ENCODE peak calls at places on chromosomes 5 and 9, in six cellular contexts. I is naive thymus-derived CD4-positive, alpha-beta T cell; G is fibroblast of lung; K is CD4-positive, CD25-positive, alpha-beta regulatory T cell; P is suprapubic skin; Q is heart left ventricle. L is an unnamed sample.

GRCh38 chr5:90359073-90359804 is 50.3 kb downstream of the CETN3 start:
- DNase-seq in I (no peak), K (no peak), G (no peak), Q (no peak), P (no peak), L (no peak)

GRCh38 chr5:94884294-94884693 is 265.8 kb downstream of the SLF1 start:
- DNase-seq in Q (no peak), P (no peak), K (no peak), G (no peak), I (no peak), L (no peak)

GRCh38 chr9:135584371-135584770 is 22.8 kb downstream of the PAEP start:
- DNase-seq in G (no peak), Q (no peak), I (no peak), P (no peak), K (no peak), L (no peak)

GRCh38 chr5:580436-580835 is 31.7 kb upstream of the CEP72 start:
- DNase-seq in I (no peak), G (no peak), Q (no peak), K (no peak), P (no peak), L (no peak)

GRCh38 chr5:40911278-40911677 is 2.0 kb downstream of the C7 start:
- DNase-seq in K (no peak), I (no peak), G (no peak), P (no peak), Q (peak; percentile 26), L (peak; percentile 51)

GRCh38 chr5:153987310-153987709 is 51.4 kb downstream of the FAM114A2 start:
- DNase-seq in Q (no peak), K (no peak), P (no peak), I (no peak), G (no peak), L (no peak)

GRCh38 chr5:169954786-169955185 is 25.5 kb downstream of the INSYN2B start:
- DNase-seq in G (no peak), K (no peak), P (no peak), I (no peak), Q (no peak), L (no peak)

GRCh38 chr9:101513351-101513750 is 20.3 kb upstream of the RNF20 start:
- DNase-seq in G (no peak), Q (no peak), K (no peak), I (no peak), P (no peak), L (no peak)

GRCh38 chr9:97853844-97854695 is 1.0 kb downstream of the FOXE1 start:
- DNase-seq in K (no peak), G (peak; percentile 28), Q (no peak), P (no peak), I (peak; percentile 72), L (no peak)

GRCh38 chr9:97854696-97855485 is 1.9 kb downstream of the FOXE1 start:
- DNase-seq in G (no peak), P (no peak), Q (no peak), I (no peak), K (no peak), L (no peak)

GRCh38 chr9:97852399-97853055 is 499 bp upstream of the FOXE1 start:
- DNase-seq in I (no peak), Q (no peak), P (no peak), G (no peak), K (no peak), L (no peak)

GRCh38 chr9:97852001-97852398 is 1.0 kb upstream of the FOXE1 start:
- DNase-seq in G (no peak), P (no peak), K (no peak), I (no peak), Q (no peak), L (no peak)

GRCh38 chr9:97853056-97853843 is at the start of gene FOXE1:
- DNase-seq in Q (no peak), P (no peak), K (no peak), I (no peak), G (no peak), L (no peak)
- H3K4me1 ChIP-seq in Q (peaks cover 36% of the 10 kb centered on the region), P (peaks cover 48% of the 10 kb centered on the region), K (peaks cover 53% of the 10 kb centered on the region), I (peaks cover 5% of the 10 kb centered on the region), G (no peaks in the 10 kb centered on the region), L (peaks cover 47% of the 10 kb centered on the region)

DNA sequence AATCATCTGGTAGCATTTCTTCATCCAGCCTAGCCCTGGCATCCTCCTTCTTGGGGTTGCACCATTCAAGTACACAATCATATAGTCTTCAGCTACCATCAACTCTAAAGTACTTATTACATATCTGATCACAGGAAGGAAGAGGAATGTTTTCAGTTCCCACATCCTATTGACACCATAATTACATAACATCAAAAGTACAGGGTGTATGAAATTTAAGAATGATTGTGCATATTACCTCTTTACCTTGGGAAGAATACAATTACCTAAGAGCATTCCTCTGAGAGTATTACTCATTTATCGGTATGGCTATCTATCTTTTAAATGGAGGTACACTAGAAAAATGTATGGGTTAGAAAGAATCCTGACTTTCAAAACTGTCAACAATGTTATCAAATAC is 126.8 kb upstream of the PCA3 start:
- DNase-seq in G (no peak), P (no peak), K (no peak), I (no peak), Q (no peak), L (no peak)
- H3K4me1 ChIP-seq in G (no peaks in the 10 kb centered on the region), P (no peaks in the 10 kb centered on the region), K (no peaks in the 10 kb centered on the region), I (peaks cover 10% of the 10 kb centered on the region), Q (no peaks in the 10 kb centered on the region), L (no peaks in the 10 kb centered on the region)

GRCh38 chr9:125568616-125569015 is 138.4 kb downstream of the MAPKAP1 start:
- DNase-seq in Q (no peak), K (no peak), G (peak; percentile 42), I (no peak), P (no peak), L (no peak)

GRCh38 chr9:125579030-125579932 is 127.7 kb downstream of the MAPKAP1 start:
- DNase-seq in K (no peak), Q (no peak), G (no peak), P (no peak), I (no peak), L (no peak)

GRCh38 chr9:125570246-125570645 is 136.8 kb downstream of the MAPKAP1 start:
- DNase-seq in I (no peak), K (no peak), Q (no peak), P (no peak), G (no peak), L (no peak)

GRCh38 chr9:125574136-125574877 is 132.7 kb downstream of the MAPKAP1 start:
- DNase-seq in G (no peak), P (no peak), K (no peak), I (no peak), Q (no peak), L (no peak)
- H3K4me1 ChIP-seq in G (no peaks in the 10 kb centered on the region), P (no peaks in the 10 kb centered on the region), K (no peaks in the 10 kb centered on the region), I (no peaks in the 10 kb centered on the region), Q (no peaks in the 10 kb centered on the region), L (peaks cover 15% of the 10 kb centered on the region)

DNA sequence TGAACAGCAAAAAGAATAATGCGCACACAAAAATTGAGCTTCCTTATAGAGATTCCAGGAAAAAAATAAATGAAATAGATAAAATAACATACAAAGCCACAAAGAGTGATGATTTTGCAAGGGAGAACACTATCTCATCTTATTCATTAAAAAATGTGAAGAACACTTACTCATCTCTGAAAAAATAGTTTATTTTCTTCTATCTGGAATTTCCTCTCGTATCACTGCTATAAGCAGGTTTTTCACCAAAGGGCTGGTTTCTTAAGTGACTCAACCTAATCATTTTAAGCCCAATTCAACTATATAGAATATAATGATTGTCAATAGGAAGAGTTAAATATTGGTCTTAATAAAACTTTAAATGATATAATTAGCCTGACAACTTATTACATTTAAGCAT is 504.9 kb downstream of the NR2F1-AS1 start:
- DNase-seq in P (no peak), I (no peak), Q (no peak), G (no peak), K (no peak), L (no peak)
- H3K4me1 ChIP-seq in P (no peaks in the 10 kb centered on the region), I (no peaks in the 10 kb centered on the region), Q (peaks cover 14% of the 10 kb centered on the region), G (peaks cover 7% of the 10 kb centered on the region), K (no peaks in the 10 kb centered on the region), L (peaks cover 16% of the 10 kb centered on the region)

DNA sequence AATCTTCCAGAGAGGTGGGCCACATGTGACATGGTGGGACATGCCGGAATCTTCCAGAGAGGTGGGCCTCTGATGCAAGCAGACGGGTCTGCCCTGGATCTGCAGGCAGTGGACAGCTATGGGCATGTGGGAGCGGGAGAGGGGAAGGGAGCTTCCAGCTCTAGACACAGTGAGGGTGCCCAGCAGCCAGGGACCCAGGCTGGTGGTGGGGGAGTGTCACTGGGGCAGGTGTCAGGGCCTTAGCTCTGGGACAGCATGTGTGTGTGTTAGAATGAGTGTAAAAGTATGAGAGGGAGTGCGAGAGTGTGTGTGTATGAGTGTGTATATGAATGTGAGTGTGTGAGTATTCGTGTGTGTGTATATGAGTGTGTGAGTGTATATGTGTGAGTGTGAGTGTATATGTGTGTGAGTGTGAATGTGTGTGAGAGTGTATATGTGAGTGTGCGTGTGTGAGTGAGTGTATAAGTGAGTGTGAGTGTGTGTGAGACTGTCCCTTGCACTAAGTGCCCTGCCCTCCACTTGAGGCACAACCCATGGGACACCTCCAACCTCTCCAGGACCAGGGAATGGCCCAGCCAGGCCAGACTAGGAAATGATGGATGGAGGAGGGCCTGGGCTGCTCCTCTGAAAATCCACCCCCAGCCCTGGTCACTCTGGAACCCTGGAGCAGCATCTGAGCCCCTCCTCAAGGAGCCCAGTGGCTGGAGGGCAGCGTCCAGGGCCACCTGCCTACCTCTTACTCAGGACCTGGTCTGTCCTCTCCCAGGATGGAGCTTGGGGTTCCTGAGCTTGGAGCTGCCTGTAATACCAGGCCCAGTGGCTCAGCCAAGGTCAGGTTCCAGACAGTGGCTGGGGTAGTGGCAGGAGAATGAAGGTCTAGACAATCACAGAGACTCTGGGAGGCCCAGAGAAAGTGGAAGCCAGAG is 122.2 kb downstream of the C9orf50 start:
- DNase-seq in P (peak; percentile 66), I (no peak), K (no peak), Q (no peak), G (no peak), L (no peak)
- H3K4me1 ChIP-seq in P (peaks cover 67% of the 10 kb centered on the region), I (peaks cover 20% of the 10 kb centered on the region), K (peaks cover 19% of the 10 kb centered on the region), Q (peaks cover 67% of the 10 kb centered on the region), G (peaks cover 33% of the 10 kb centered on the region), L (peaks cover 70% of the 10 kb centered on the region)